ENCODE peak calls at places on chromosomes 5 and 9, in seven cellular contexts. W is right lobe of liver, F is cardiac muscle cell, L is HL-60, G is endothelial cell of umbilical vein, U is stomach, P is caudate nucleus. A is an unnamed sample.

GRCh38 chr9:109453210-109453842 is 44.8 kb downstream of the PTPN3 start:
- DNase-seq in U (peak; percentile 56), L (no peak), P (no peak), W (no peak), F (no peak), G (peak; percentile 54), A (no peak)

GRCh38 chr5:171739246-171739645 is 46.4 kb upstream of the SMIM23 start:
- DNase-seq in L (no peak), W (no peak), G (no peak), F (no peak), P (no peak), U (no peak), A (no peak)

GRCh38 chr9:34927061-34927460 is 31.0 kb upstream of the PHF24 start:
- DNase-seq in P (peak; percentile 23), U (no peak), G (no peak), W (no peak), F (no peak), L (no peak), A (peak; percentile 36)

GRCh38 chr9:90035471-90035870 is 430.7 kb downstream of the GADD45G start:
- DNase-seq in U (no peak), P (no peak), F (no peak), L (no peak), G (no peak), W (no peak), A (no peak)

GRCh38 chr5:128649183-128649582 is 111.1 kb upstream of the FBN2 start:
- DNase-seq in U (no peak), W (no peak), F (no peak), G (peak; percentile 85), P (no peak), L (no peak), A (no peak)

GRCh38 chr9:108056805-108057386 is 567.3 kb upstream of the KLF4 start:
- DNase-seq in W (no peak), G (peak; percentile 52), U (no peak), P (no peak), F (no peak), L (no peak), A (no peak)

GRCh38 chr9:97635026-97635425 is 1.4 kb downstream of the NCBP1 start:
- DNase-seq in L (no peak), G (no peak), W (no peak), U (no peak), P (no peak), F (no peak), A (no peak)

GRCh38 chr5:134958755-134959154 is 9.0 kb upstream of the CATSPER3 start:
- DNase-seq in W (no peak), P (no peak), U (no peak), L (no peak), G (no peak), F (no peak), A (no peak)

GRCh38 chr9:79939819-79940218 is 368.1 kb downstream of the TLE4 start:
- DNase-seq in W (no peak), F (no peak), P (no peak), G (peak; percentile 32), U (peak; percentile 32), L (no peak), A (no peak)

GRCh38 chr9:89916001-89916635 is 311.3 kb downstream of the GADD45G start:
- DNase-seq in L (no peak), U (no peak), W (no peak), G (no peak), F (no peak), P (no peak), A (no peak)

GRCh38 chr9:135065151-135065550 is 22.3 kb upstream of the OLFM1 start:
- DNase-seq in F (no peak), G (no peak), U (peak; percentile 8), P (no peak), W (no peak), L (no peak), A (no peak)

GRCh38 chr9:71897573-71897972 is 13.4 kb downstream of the ABHD17B start:
- DNase-seq in L (peak; percentile 72), G (peak; percentile 15), F (no peak), U (no peak), P (no peak), W (no peak), A (no peak)

GRCh38 chr9:68775003-68775730 is 70.1 kb downstream of the PIP5K1B start:
- DNase-seq in G (no peak), F (no peak), L (no peak), U (no peak), W (no peak), P (no peak), A (no peak)

GRCh38 chr9:130313103-130313858 is 47.7 kb downstream of the HMCN2 start:
- DNase-seq in U (no peak), G (peak; percentile 33), F (no peak), W (peak; percentile 80), P (no peak), L (no peak), A (peak; percentile 18)

GRCh38 chr9:76034049-76034448 is 143.6 kb downstream of the PCSK5 start:
- DNase-seq in U (no peak), L (no peak), F (no peak), W (no peak), P (no peak), G (no peak), A (no peak)

GRCh38 chr5:121910036-121910435 is 51.7 kb upstream of the SRFBP1 start:
- DNase-seq in W (no peak), U (no peak), P (no peak), F (no peak), G (no peak), L (no peak), A (no peak)

GRCh38 chr9:34384368-34385165 is 7.9 kb upstream of the MYORG start:
- DNase-seq in F (no peak), W (no peak), G (no peak), U (no peak), L (peak; percentile 17), P (no peak), A (no peak)

GRCh38 chr9:127884427-127884911 is 7.0 kb upstream of the AK1 start:
- DNase-seq in F (peak; percentile 47), U (peak; percentile 91), P (no peak), G (no peak), W (peak; percentile 62), L (no peak), A (peak; percentile 79)

GRCh38 chr9:123541441-123541840 is 185.4 kb downstream of the CRB2 start:
- DNase-seq in W (no peak), U (no peak), G (no peak), F (no peak), P (no peak), L (no peak), A (no peak)

GRCh38 chr5:116923344-116923743 is 348.7 kb upstream of the SEMA6A start:
- DNase-seq in P (no peak), U (no peak), F (no peak), G (no peak), L (no peak), W (no peak), A (no peak)

GRCh38 chr5:68711311-68712200 is 382.3 kb upstream of the SLC30A5 start:
- DNase-seq in F (no peak), W (no peak), U (no peak), G (no peak), P (no peak), L (no peak), A (no peak)

GRCh38 chr5:58985759-58986158 is 402.9 kb downstream of the RAB3C start:
- DNase-seq in W (no peak), L (no peak), G (no peak), F (no peak), P (no peak), U (no peak), A (no peak)

GRCh38 chr5:68378204-68378830 is 162.8 kb downstream of the PIK3R1 start:
- DNase-seq in G (no peak), L (no peak), P (no peak), W (no peak), U (no peak), F (no peak), A (no peak)

GRCh38 chr9:5949103-5949699 is 58.5 kb downstream of the MLANA start:
- DNase-seq in G (no peak), P (no peak), U (no peak), F (no peak), L (peak; percentile 57), W (no peak), A (no peak)

GRCh38 chr5:91074615-91075014 is 308.5 kb downstream of the ARRDC3 start:
- DNase-seq in L (no peak), U (no peak), G (no peak), F (no peak), P (no peak), W (no peak), A (no peak)
- H3K27ac ChIP-seq in L (no peak overlapping the region), U (peak overlapping the region; percentile 57), G (no peak overlapping the region), F (no peak overlapping the region), P (no peak overlapping the region), W (no peak overlapping the region), A (no peak overlapping the region)

GRCh38 chr5:136056336-136056735 is 27.5 kb downstream of the TGFBI start:
- DNase-seq in W (no peak), P (no peak), F (no peak), L (no peak), U (no peak), G (no peak), A (no peak)

GRCh38 chr5:136058972-136059354 is 30.2 kb downstream of the TGFBI start:
- DNase-seq in W (no peak), F (no peak), U (no peak), L (no peak), P (no peak), G (no peak), A (no peak)

GRCh38 chr5:136056771-136057335 is 28.1 kb downstream of the TGFBI start:
- DNase-seq in U (no peak), L (no peak), F (no peak), G (no peak), W (no peak), P (no peak), A (no peak)

GRCh38 chr5:136057401-136057951 is 28.7 kb downstream of the TGFBI start:
- DNase-seq in P (no peak), G (no peak), F (no peak), U (no peak), L (no peak), W (no peak), A (no peak)

GRCh38 chr5:136058031-136058971 is 29.5 kb downstream of the TGFBI start:
- DNase-seq in W (peak; percentile 76), L (no peak), P (no peak), U (peak; percentile 47), G (peak; percentile 77), F (no peak), A (peak; percentile 80)
- H3K27ac ChIP-seq in W (peak overlapping the region; percentile 87), L (no peak overlapping the region), P (no peak overlapping the region), U (peak overlapping the region; percentile 74), G (peak overlapping the region; percentile 63), F (no peak overlapping the region), A (peak overlapping the region; percentile 55)

GRCh38 chr5:75558972-75559632 is 47.4 kb downstream of the POLK start:
- DNase-seq in P (no peak), W (no peak), U (no peak), F (no peak), L (peak; percentile 36), G (peak; percentile 94), A (no peak)
- H3K27ac ChIP-seq in P (peak overlapping the region; percentile 31), W (no peak overlapping the region), U (peak overlapping the region; percentile 23), F (no peak overlapping the region), L (peak overlapping the region; percentile 35), G (peak overlapping the region; percentile 91), A (peak overlapping the region; percentile 64)

GRCh38 chr9:93577940-93578682 is 1.7 kb downstream of the PHF2 start:
- DNase-seq in L (no peak), G (peak; percentile 21), F (no peak), W (no peak), U (peak; percentile 26), P (no peak), A (peak; percentile 56)
- H3K27ac ChIP-seq in L (no peak overlapping the region), G (no peak overlapping the region), F (no peak overlapping the region), W (no peak overlapping the region), U (peak overlapping the region; percentile 83), P (peak overlapping the region; percentile 62), A (peak overlapping the region; percentile 16)